ENCODE peak calls at places on chromosome 16, in four cellular contexts. One of them, this sample, is unnamed.
A peak's percentile ranks its signal among the peaks of the same experiment; 100 is the strongest.

GRCh38 chr16:46687486-46687885 is 1.5 kb downstream of the VPS35 start:
- DNase-seq in stomach: no peak
- DNase-seq in HAP-1: peak; percentile 10
- DNase-seq in CD4-positive, CD25-positive, alpha-beta regulatory T cell: no peak
- DNase-seq in this sample: no peak

GRCh38 chr16:4393243-4393606 is 21.6 kb downstream of the VASN start:
- DNase-seq in stomach: peak; percentile 69
- DNase-seq in HAP-1: no peak
- DNase-seq in CD4-positive, CD25-positive, alpha-beta regulatory T cell: no peak
- DNase-seq in this sample: no peak

GRCh38 chr16:56919099-56919800 is 12.7 kb upstream of the HERPUD1 start:
- DNase-seq in stomach: no peak
- DNase-seq in HAP-1: no peak
- DNase-seq in CD4-positive, CD25-positive, alpha-beta regulatory T cell: no peak
- DNase-seq in this sample: no peak

GRCh38 chr16:84851192-84852127 is 31.7 kb downstream of the CRISPLD2 start:
- DNase-seq in stomach: peak; percentile 37
- DNase-seq in HAP-1: no peak
- DNase-seq in CD4-positive, CD25-positive, alpha-beta regulatory T cell: no peak
- DNase-seq in this sample: no peak

GRCh38 chr16:30997887-30998711 is 12.3 kb downstream of the STX1B start:
- DNase-seq in stomach: no peak
- DNase-seq in HAP-1: no peak
- DNase-seq in CD4-positive, CD25-positive, alpha-beta regulatory T cell: no peak
- DNase-seq in this sample: no peak

GRCh38 chr16:13793788-13794461 is 126.0 kb upstream of the ERCC4 start:
- DNase-seq in stomach: no peak
- DNase-seq in HAP-1: no peak
- DNase-seq in CD4-positive, CD25-positive, alpha-beta regulatory T cell: no peak
- DNase-seq in this sample: no peak

GRCh38 chr16:13961099-13961811 is 41.3 kb downstream of the ERCC4 start:
- DNase-seq in stomach: no peak
- DNase-seq in HAP-1: no peak
- DNase-seq in CD4-positive, CD25-positive, alpha-beta regulatory T cell: no peak
- DNase-seq in this sample: no peak

GRCh38 chr16:88541831-88542230 is 28.4 kb upstream of the ZC3H18 start:
- DNase-seq in stomach: no peak
- DNase-seq in HAP-1: peak; percentile 6
- DNase-seq in CD4-positive, CD25-positive, alpha-beta regulatory T cell: no peak
- DNase-seq in this sample: no peak

GRCh38 chr16:27214084-27214961 is 11.0 kb downstream of the KDM8 start:
- DNase-seq in stomach: peak; percentile 66
- DNase-seq in HAP-1: no peak
- DNase-seq in CD4-positive, CD25-positive, alpha-beta regulatory T cell: no peak
- DNase-seq in this sample: no peak

GRCh38 chr16:50697881-50698767 is 4.7 kb downstream of the NOD2 start:
- DNase-seq in stomach: peak; percentile 40
- DNase-seq in HAP-1: no peak
- DNase-seq in CD4-positive, CD25-positive, alpha-beta regulatory T cell: peak; percentile 63
- DNase-seq in this sample: peak; percentile 61

GRCh38 chr16:81905277-81905676 is 106.0 kb downstream of the SDR42E1 start:
- DNase-seq in stomach: no peak
- DNase-seq in HAP-1: no peak
- DNase-seq in CD4-positive, CD25-positive, alpha-beta regulatory T cell: no peak
- DNase-seq in this sample: no peak

GRCh38 chr16:11202260-11203091 is 53.5 kb downstream of the SOCS1 start:
- DNase-seq in stomach: no peak
- DNase-seq in HAP-1: no peak
- DNase-seq in CD4-positive, CD25-positive, alpha-beta regulatory T cell: no peak
- DNase-seq in this sample: no peak

GRCh38 chr16:26050489-26050888 is 358.7 kb downstream of the HS3ST4 start:
- DNase-seq in stomach: no peak
- DNase-seq in HAP-1: no peak
- DNase-seq in CD4-positive, CD25-positive, alpha-beta regulatory T cell: no peak
- DNase-seq in this sample: no peak

GRCh38 chr16:89294486-89294885 is 77.0 kb downstream of the ZNF778 start:
- DNase-seq in stomach: no peak
- DNase-seq in HAP-1: no peak
- DNase-seq in CD4-positive, CD25-positive, alpha-beta regulatory T cell: no peak
- DNase-seq in this sample: no peak

GRCh38 chr16:46730801-46731690 is 17.1 kb downstream of the MYLK3 start:
- DNase-seq in stomach: peak; percentile 13
- DNase-seq in HAP-1: no peak
- DNase-seq in CD4-positive, CD25-positive, alpha-beta regulatory T cell: no peak
- DNase-seq in this sample: no peak

This sample was measured in immature natural killer cell.